ENCODE peak calls at places on chromosome 3, in nine cellular contexts. One of them, this sample, is unnamed.
A peak's percentile ranks its signal among the peaks of the same experiment; 100 is the strongest.

GRCh38 chr3:43883729-43884396 is 193.1 kb downstream of the ABHD5 start:
- DNase-seq in hepatic stellate cell: no peak
- DNase-seq in astrocyte of the cerebellum: no peak
- DNase-seq in psoas muscle: no peak
- DNase-seq in brain pericyte: no peak
- DNase-seq in SHP77 treated with DMSO at 0.1 percent for 48 hours: no peak
- DNase-seq in progenitor cell of endocrine pancreas: no peak
- DNase-seq in AG08395: no peak
- DNase-seq in skeletal muscle cell: no peak
- DNase-seq in this sample: no peak

GRCh38 chr3:197368330-197368729 is 69.9 kb upstream of the DLG1 start:
- DNase-seq in skeletal muscle cell: no peak
- DNase-seq in psoas muscle: no peak
- DNase-seq in SHP77 treated with DMSO at 0.1 percent for 48 hours: no peak
- DNase-seq in AG08395: no peak
- DNase-seq in hepatic stellate cell: no peak
- DNase-seq in progenitor cell of endocrine pancreas: no peak
- DNase-seq in brain pericyte: no peak
- DNase-seq in astrocyte of the cerebellum: no peak
- DNase-seq in this sample: no peak

GRCh38 chr3:80063535-80063934 is 295.7 kb upstream of the ROBO1 start:
- DNase-seq in skeletal muscle cell: no peak
- DNase-seq in SHP77 treated with DMSO at 0.1 percent for 48 hours: no peak
- DNase-seq in progenitor cell of endocrine pancreas: no peak
- DNase-seq in hepatic stellate cell: no peak
- DNase-seq in astrocyte of the cerebellum: no peak
- DNase-seq in brain pericyte: no peak
- DNase-seq in psoas muscle: no peak
- DNase-seq in AG08395: no peak
- DNase-seq in this sample: no peak

GRCh38 chr3:65575376-65575840 is 463.3 kb downstream of the MAGI1 start:
- DNase-seq in psoas muscle: no peak
- DNase-seq in astrocyte of the cerebellum: no peak
- DNase-seq in progenitor cell of endocrine pancreas: no peak
- DNase-seq in hepatic stellate cell: no peak
- DNase-seq in SHP77 treated with DMSO at 0.1 percent for 48 hours: no peak
- DNase-seq in skeletal muscle cell: peak; percentile 84
- DNase-seq in brain pericyte: peak; percentile 41
- DNase-seq in AG08395: peak; percentile 22
- DNase-seq in this sample: no peak

GRCh38 chr3:105359098-105359762 is 7.5 kb upstream of the ALCAM start:
- DNase-seq in progenitor cell of endocrine pancreas: no peak
- DNase-seq in SHP77 treated with DMSO at 0.1 percent for 48 hours: no peak
- DNase-seq in astrocyte of the cerebellum: no peak
- DNase-seq in hepatic stellate cell: no peak
- DNase-seq in psoas muscle: no peak
- DNase-seq in brain pericyte: no peak
- DNase-seq in skeletal muscle cell: no peak
- DNase-seq in AG08395: no peak
- DNase-seq in this sample: no peak

GRCh38 chr3:13111173-13111873 is 38.1 kb upstream of the IQSEC1 start:
- DNase-seq in astrocyte of the cerebellum: no peak
- DNase-seq in SHP77 treated with DMSO at 0.1 percent for 48 hours: no peak
- DNase-seq in brain pericyte: no peak
- DNase-seq in skeletal muscle cell: no peak
- DNase-seq in progenitor cell of endocrine pancreas: no peak
- DNase-seq in hepatic stellate cell: no peak
- DNase-seq in psoas muscle: no peak
- DNase-seq in AG08395: no peak
- DNase-seq in this sample: peak; percentile 58

GRCh38 chr3:42661593-42662022 is 8.1 kb downstream of the ZBTB47 start:
- DNase-seq in psoas muscle: peak; percentile 34
- DNase-seq in astrocyte of the cerebellum: no peak
- DNase-seq in skeletal muscle cell: no peak
- DNase-seq in progenitor cell of endocrine pancreas: no peak
- DNase-seq in AG08395: no peak
- DNase-seq in SHP77 treated with DMSO at 0.1 percent for 48 hours: no peak
- DNase-seq in hepatic stellate cell: no peak
- DNase-seq in brain pericyte: no peak
- DNase-seq in this sample: peak; percentile 77

GRCh38 chr3:137998121-137998520 is 11.8 kb upstream of the CLDN18 start:
- DNase-seq in SHP77 treated with DMSO at 0.1 percent for 48 hours: no peak
- DNase-seq in hepatic stellate cell: no peak
- DNase-seq in skeletal muscle cell: no peak
- DNase-seq in progenitor cell of endocrine pancreas: no peak
- DNase-seq in psoas muscle: no peak
- DNase-seq in brain pericyte: no peak
- DNase-seq in AG08395: no peak
- DNase-seq in astrocyte of the cerebellum: no peak
- DNase-seq in this sample: no peak

GRCh38 chr3:64650096-64650622 is 37.6 kb downstream of the ADAMTS9 start:
- DNase-seq in SHP77 treated with DMSO at 0.1 percent for 48 hours: peak; percentile 43
- DNase-seq in progenitor cell of endocrine pancreas: no peak
- DNase-seq in AG08395: no peak
- DNase-seq in skeletal muscle cell: no peak
- DNase-seq in brain pericyte: no peak
- DNase-seq in astrocyte of the cerebellum: no peak
- DNase-seq in psoas muscle: no peak
- DNase-seq in hepatic stellate cell: no peak
- DNase-seq in this sample: no peak

GRCh38 chr3:113783463-113783862 is 36.6 kb downstream of the ATP6V1A start:
- DNase-seq in psoas muscle: no peak
- DNase-seq in AG08395: peak; percentile 93
- DNase-seq in SHP77 treated with DMSO at 0.1 percent for 48 hours: no peak
- DNase-seq in hepatic stellate cell: peak; percentile 85
- DNase-seq in astrocyte of the cerebellum: peak; percentile 96
- DNase-seq in skeletal muscle cell: peak; percentile 85
- DNase-seq in progenitor cell of endocrine pancreas: no peak
- DNase-seq in brain pericyte: peak; percentile 60
- DNase-seq in this sample: no peak

GRCh38 chr3:9721015-9721697 is 10.4 kb upstream of the BRPF1 start:
- DNase-seq in SHP77 treated with DMSO at 0.1 percent for 48 hours: no peak
- DNase-seq in psoas muscle: no peak
- DNase-seq in brain pericyte: no peak
- DNase-seq in astrocyte of the cerebellum: no peak
- DNase-seq in progenitor cell of endocrine pancreas: no peak
- DNase-seq in skeletal muscle cell: no peak
- DNase-seq in AG08395: peak; percentile 20
- DNase-seq in hepatic stellate cell: no peak
- DNase-seq in this sample: no peak

GRCh38 chr3:45486136-45486535 is 97.8 kb downstream of the LARS2 start:
- DNase-seq in skeletal muscle cell: peak; percentile 71
- DNase-seq in brain pericyte: no peak
- DNase-seq in progenitor cell of endocrine pancreas: no peak
- DNase-seq in astrocyte of the cerebellum: no peak
- DNase-seq in psoas muscle: no peak
- DNase-seq in SHP77 treated with DMSO at 0.1 percent for 48 hours: no peak
- DNase-seq in hepatic stellate cell: no peak
- DNase-seq in AG08395: peak; percentile 24
- DNase-seq in this sample: no peak

GRCh38 chr3:56818156-56818985 is 16.6 kb upstream of the ARHGEF3 start:
- DNase-seq in AG08395: no peak
- DNase-seq in skeletal muscle cell: no peak
- DNase-seq in psoas muscle: no peak
- DNase-seq in progenitor cell of endocrine pancreas: no peak
- DNase-seq in astrocyte of the cerebellum: peak; percentile 28
- DNase-seq in SHP77 treated with DMSO at 0.1 percent for 48 hours: no peak
- DNase-seq in hepatic stellate cell: no peak
- DNase-seq in brain pericyte: no peak
- DNase-seq in this sample: no peak

GRCh38 chr3:26627080-26627479 is 4.5 kb downstream of the LRRC3B start:
- DNase-seq in SHP77 treated with DMSO at 0.1 percent for 48 hours: no peak
- DNase-seq in psoas muscle: no peak
- DNase-seq in astrocyte of the cerebellum: no peak
- DNase-seq in skeletal muscle cell: no peak
- DNase-seq in progenitor cell of endocrine pancreas: no peak
- DNase-seq in brain pericyte: no peak
- DNase-seq in AG08395: no peak
- DNase-seq in hepatic stellate cell: no peak
- DNase-seq in this sample: no peak

GRCh38 chr3:44114142-44114541 is 127.5 kb upstream of the TOPAZ1 start:
- DNase-seq in astrocyte of the cerebellum: no peak
- DNase-seq in hepatic stellate cell: peak; percentile 56
- DNase-seq in SHP77 treated with DMSO at 0.1 percent for 48 hours: no peak
- DNase-seq in AG08395: peak; percentile 46
- DNase-seq in psoas muscle: peak; percentile 23
- DNase-seq in skeletal muscle cell: no peak
- DNase-seq in progenitor cell of endocrine pancreas: peak; percentile 31
- DNase-seq in brain pericyte: no peak
- DNase-seq in this sample: no peak

GRCh38 chr3:74532446-74532845 is 82.0 kb downstream of the CNTN3 start:
- DNase-seq in skeletal muscle cell: peak; percentile 70
- DNase-seq in progenitor cell of endocrine pancreas: no peak
- DNase-seq in astrocyte of the cerebellum: peak; percentile 70
- DNase-seq in SHP77 treated with DMSO at 0.1 percent for 48 hours: no peak
- DNase-seq in brain pericyte: no peak
- DNase-seq in hepatic stellate cell: peak; percentile 21
- DNase-seq in AG08395: peak; percentile 84
- DNase-seq in psoas muscle: no peak
- DNase-seq in this sample: no peak

GRCh38 chr3:154085799-154086198 is 35.4 kb upstream of the ARHGEF26 start:
- DNase-seq in astrocyte of the cerebellum: no peak
- DNase-seq in psoas muscle: no peak
- DNase-seq in SHP77 treated with DMSO at 0.1 percent for 48 hours: no peak
- DNase-seq in brain pericyte: no peak
- DNase-seq in progenitor cell of endocrine pancreas: no peak
- DNase-seq in skeletal muscle cell: no peak
- DNase-seq in hepatic stellate cell: no peak
- DNase-seq in AG08395: no peak
- DNase-seq in this sample: no peak

GRCh38 chr3:39513801-39514369 is 46.4 kb downstream of the MOBP start:
- DNase-seq in hepatic stellate cell: no peak
- DNase-seq in progenitor cell of endocrine pancreas: no peak
- DNase-seq in brain pericyte: no peak
- DNase-seq in astrocyte of the cerebellum: no peak
- DNase-seq in skeletal muscle cell: no peak
- DNase-seq in AG08395: no peak
- DNase-seq in SHP77 treated with DMSO at 0.1 percent for 48 hours: no peak
- DNase-seq in psoas muscle: no peak
- DNase-seq in this sample: no peak

GRCh38 chr3:186826316-186826977 is 16.1 kb upstream of the ADIPOQ start:
- DNase-seq in skeletal muscle cell: no peak
- DNase-seq in progenitor cell of endocrine pancreas: no peak
- DNase-seq in hepatic stellate cell: no peak
- DNase-seq in astrocyte of the cerebellum: no peak
- DNase-seq in psoas muscle: no peak
- DNase-seq in SHP77 treated with DMSO at 0.1 percent for 48 hours: no peak
- DNase-seq in brain pericyte: no peak
- DNase-seq in AG08395: no peak
- DNase-seq in this sample: no peak

GRCh38 chr3:137079572-137079971 is 121.8 kb downstream of the IL20RB start:
- DNase-seq in AG08395: no peak
- DNase-seq in astrocyte of the cerebellum: no peak
- DNase-seq in brain pericyte: no peak
- DNase-seq in progenitor cell of endocrine pancreas: no peak
- DNase-seq in psoas muscle: no peak
- DNase-seq in hepatic stellate cell: no peak
- DNase-seq in skeletal muscle cell: no peak
- DNase-seq in SHP77 treated with DMSO at 0.1 percent for 48 hours: no peak
- DNase-seq in this sample: no peak

GRCh38 chr3:73637042-73637441 is 12.3 kb upstream of the PDZRN3 start:
- DNase-seq in SHP77 treated with DMSO at 0.1 percent for 48 hours: no peak
- DNase-seq in AG08395: peak; percentile 66
- DNase-seq in skeletal muscle cell: no peak
- DNase-seq in astrocyte of the cerebellum: no peak
- DNase-seq in progenitor cell of endocrine pancreas: no peak
- DNase-seq in psoas muscle: no peak
- DNase-seq in brain pericyte: no peak
- DNase-seq in hepatic stellate cell: no peak
- DNase-seq in this sample: no peak

GRCh38 chr3:193729601-193730000 is 136.6 kb downstream of the OPA1 start:
- DNase-seq in psoas muscle: no peak
- DNase-seq in brain pericyte: no peak
- DNase-seq in hepatic stellate cell: no peak
- DNase-seq in SHP77 treated with DMSO at 0.1 percent for 48 hours: no peak
- DNase-seq in skeletal muscle cell: no peak
- DNase-seq in AG08395: no peak
- DNase-seq in progenitor cell of endocrine pancreas: no peak
- DNase-seq in astrocyte of the cerebellum: no peak
- DNase-seq in this sample: no peak

GRCh38 chr3:97793415-97794019 is 28.3 kb upstream of the CRYBG3 start:
- DNase-seq in hepatic stellate cell: peak; percentile 3
- DNase-seq in SHP77 treated with DMSO at 0.1 percent for 48 hours: peak; percentile 43
- DNase-seq in psoas muscle: no peak
- DNase-seq in astrocyte of the cerebellum: peak; percentile 59
- DNase-seq in AG08395: peak; percentile 50
- DNase-seq in brain pericyte: peak; percentile 17
- DNase-seq in skeletal muscle cell: peak; percentile 8
- DNase-seq in progenitor cell of endocrine pancreas: no peak
- DNase-seq in this sample: no peak

This sample was measured in posterior vena cava.